ENCODE peak calls at places on chromosome 10, in seven cellular contexts. One of them, this sample, is unnamed.

GRCh38 chr10:504131-504611 is 185.3 kb downstream of the DIP2C start:
- DNase-seq in NCI-H1417: no peak
- DNase-seq in naive thymus-derived CD8-positive, alpha-beta T cell: no peak
- DNase-seq in naive B cell: no peak
- DNase-seq in tibial nerve: no peak
- DNase-seq in left cardiac atrium: no peak
- DNase-seq in HTR-8/SVneo: no peak
- DNase-seq in this sample: no peak

GRCh38 chr10:110504111-110504735 is 6.5 kb downstream of the DUSP5 start:
- DNase-seq in NCI-H1417: no peak
- DNase-seq in naive thymus-derived CD8-positive, alpha-beta T cell: peak
- DNase-seq in naive B cell: peak
- DNase-seq in tibial nerve: peak
- DNase-seq in left cardiac atrium: peak
- DNase-seq in HTR-8/SVneo: no peak
- DNase-seq in this sample: no peak

GRCh38 chr10:70729763-70730357 is 55.3 kb downstream of the TBATA start:
- DNase-seq in NCI-H1417: peak
- DNase-seq in naive thymus-derived CD8-positive, alpha-beta T cell: no peak
- DNase-seq in naive B cell: no peak
- DNase-seq in tibial nerve: no peak
- DNase-seq in left cardiac atrium: no peak
- DNase-seq in HTR-8/SVneo: no peak
- DNase-seq in this sample: no peak

GRCh38 chr10:68655620-68656126 is 65.4 kb upstream of the CCAR1 start:
- DNase-seq in NCI-H1417: no peak
- DNase-seq in naive thymus-derived CD8-positive, alpha-beta T cell: no peak
- DNase-seq in naive B cell: no peak
- DNase-seq in tibial nerve: no peak
- DNase-seq in left cardiac atrium: no peak
- DNase-seq in HTR-8/SVneo: no peak
- DNase-seq in this sample: no peak

GRCh38 chr10:89302628-89303027 is 782 bp downstream of the IFIT2 start:
- DNase-seq in NCI-H1417: no peak
- DNase-seq in naive thymus-derived CD8-positive, alpha-beta T cell: no peak
- DNase-seq in naive B cell: no peak
- DNase-seq in tibial nerve: no peak
- DNase-seq in left cardiac atrium: no peak
- DNase-seq in HTR-8/SVneo: no peak
- DNase-seq in this sample: no peak

GRCh38 chr10:112397592-112397991 is 23.7 kb downstream of the ACSL5 start:
- DNase-seq in NCI-H1417: no peak
- DNase-seq in naive thymus-derived CD8-positive, alpha-beta T cell: no peak
- DNase-seq in naive B cell: no peak
- DNase-seq in tibial nerve: no peak
- DNase-seq in left cardiac atrium: no peak
- DNase-seq in HTR-8/SVneo: no peak
- DNase-seq in this sample: no peak

GRCh38 chr10:111801841-111802240 is 381.7 kb downstream of the GPAM start:
- DNase-seq in NCI-H1417: no peak
- DNase-seq in naive thymus-derived CD8-positive, alpha-beta T cell: no peak
- DNase-seq in naive B cell: no peak
- DNase-seq in tibial nerve: no peak
- DNase-seq in left cardiac atrium: no peak
- DNase-seq in HTR-8/SVneo: no peak
- DNase-seq in this sample: no peak

GRCh38 chr10:27225642-27226257 is 14.8 kb downstream of the ACBD5 start:
- DNase-seq in NCI-H1417: no peak
- DNase-seq in naive thymus-derived CD8-positive, alpha-beta T cell: no peak
- DNase-seq in naive B cell: no peak
- DNase-seq in tibial nerve: no peak
- DNase-seq in left cardiac atrium: no peak
- DNase-seq in HTR-8/SVneo: no peak
- DNase-seq in this sample: no peak

GRCh38 chr10:45422862-45423659 is 49.0 kb downstream of the ALOX5 start:
- DNase-seq in NCI-H1417: no peak
- DNase-seq in naive thymus-derived CD8-positive, alpha-beta T cell: no peak
- DNase-seq in naive B cell: no peak
- DNase-seq in tibial nerve: no peak
- DNase-seq in left cardiac atrium: no peak
- DNase-seq in HTR-8/SVneo: no peak
- DNase-seq in this sample: no peak

GRCh38 chr10:50593523-50593922 is 30.2 kb downstream of the SGMS1 start:
- DNase-seq in NCI-H1417: no peak
- DNase-seq in naive thymus-derived CD8-positive, alpha-beta T cell: no peak
- DNase-seq in naive B cell: no peak
- DNase-seq in tibial nerve: no peak
- DNase-seq in left cardiac atrium: no peak
- DNase-seq in HTR-8/SVneo: no peak
- DNase-seq in this sample: no peak

GRCh38 chr10:11175823-11176243 is 158.2 kb downstream of the CELF2 start:
- DNase-seq in NCI-H1417: no peak
- DNase-seq in naive thymus-derived CD8-positive, alpha-beta T cell: no peak
- DNase-seq in naive B cell: peak
- DNase-seq in tibial nerve: peak
- DNase-seq in left cardiac atrium: no peak
- DNase-seq in HTR-8/SVneo: no peak
- DNase-seq in this sample: no peak

GRCh38 chr10:25682203-25682950 is 251.7 kb upstream of the MYO3A start:
- DNase-seq in NCI-H1417: no peak
- DNase-seq in naive thymus-derived CD8-positive, alpha-beta T cell: no peak
- DNase-seq in naive B cell: no peak
- DNase-seq in tibial nerve: no peak
- DNase-seq in left cardiac atrium: peak
- DNase-seq in HTR-8/SVneo: peak
- DNase-seq in this sample: peak

GRCh38 chr10:31768467-31768866 is 160.2 kb downstream of the ARHGAP12 start:
- DNase-seq in NCI-H1417: no peak
- DNase-seq in naive thymus-derived CD8-positive, alpha-beta T cell: no peak
- DNase-seq in naive B cell: no peak
- DNase-seq in tibial nerve: no peak
- DNase-seq in left cardiac atrium: no peak
- DNase-seq in HTR-8/SVneo: no peak
- DNase-seq in this sample: no peak

GRCh38 chr10:77386833-77387232 is 250.8 kb downstream of the KCNMA1 start:
- DNase-seq in NCI-H1417: no peak
- DNase-seq in naive thymus-derived CD8-positive, alpha-beta T cell: no peak
- DNase-seq in naive B cell: no peak
- DNase-seq in tibial nerve: no peak
- DNase-seq in left cardiac atrium: no peak
- DNase-seq in HTR-8/SVneo: no peak
- DNase-seq in this sample: no peak

GRCh38 chr10:21849624-21850023 is 153.9 kb downstream of the DNAJC1 start:
- DNase-seq in NCI-H1417: no peak
- DNase-seq in naive thymus-derived CD8-positive, alpha-beta T cell: no peak
- DNase-seq in naive B cell: no peak
- DNase-seq in tibial nerve: no peak
- DNase-seq in left cardiac atrium: no peak
- DNase-seq in HTR-8/SVneo: no peak
- DNase-seq in this sample: no peak

GRCh38 chr10:51063659-51064535 is 10.4 kb upstream of the PRKG1 start:
- DNase-seq in NCI-H1417: no peak
- DNase-seq in naive thymus-derived CD8-positive, alpha-beta T cell: no peak
- DNase-seq in naive B cell: no peak
- DNase-seq in tibial nerve: no peak
- DNase-seq in left cardiac atrium: no peak
- DNase-seq in HTR-8/SVneo: no peak
- DNase-seq in this sample: no peak

GRCh38 chr10:4431114-4431862 is 394.7 kb upstream of the AKR1E2 start:
- DNase-seq in NCI-H1417: no peak
- DNase-seq in naive thymus-derived CD8-positive, alpha-beta T cell: no peak
- DNase-seq in naive B cell: no peak
- DNase-seq in tibial nerve: no peak
- DNase-seq in left cardiac atrium: no peak
- DNase-seq in HTR-8/SVneo: peak
- DNase-seq in this sample: no peak

GRCh38 chr10:17418249-17418648 is 36.1 kb downstream of the ST8SIA6 start:
- DNase-seq in NCI-H1417: no peak
- DNase-seq in naive thymus-derived CD8-positive, alpha-beta T cell: no peak
- DNase-seq in naive B cell: no peak
- DNase-seq in tibial nerve: no peak
- DNase-seq in left cardiac atrium: no peak
- DNase-seq in HTR-8/SVneo: no peak
- DNase-seq in this sample: no peak

GRCh38 chr10:22230331-22230833 is 12.6 kb upstream of the EBLN1 start:
- DNase-seq in NCI-H1417: peak
- DNase-seq in naive thymus-derived CD8-positive, alpha-beta T cell: no peak
- DNase-seq in naive B cell: peak
- DNase-seq in tibial nerve: no peak
- DNase-seq in left cardiac atrium: no peak
- DNase-seq in HTR-8/SVneo: no peak
- DNase-seq in this sample: no peak

GRCh38 chr10:46307281-46308112 is 20.7 kb downstream of the ANTXRL start:
- DNase-seq in NCI-H1417: no peak
- DNase-seq in naive thymus-derived CD8-positive, alpha-beta T cell: no peak
- DNase-seq in naive B cell: no peak
- DNase-seq in tibial nerve: no peak
- DNase-seq in left cardiac atrium: no peak
- DNase-seq in HTR-8/SVneo: no peak
- DNase-seq in this sample: peak

GRCh38 chr10:68550747-68551411 is 9.3 kb upstream of the TET1 start:
- DNase-seq in NCI-H1417: peak
- DNase-seq in naive thymus-derived CD8-positive, alpha-beta T cell: no peak
- DNase-seq in naive B cell: no peak
- DNase-seq in tibial nerve: peak
- DNase-seq in left cardiac atrium: no peak
- DNase-seq in HTR-8/SVneo: no peak
- DNase-seq in this sample: no peak

GRCh38 chr10:86365346-86366032 is 1.1 kb downstream of the GRID1 start:
- DNase-seq in NCI-H1417: peak
- DNase-seq in naive thymus-derived CD8-positive, alpha-beta T cell: no peak
- DNase-seq in naive B cell: no peak
- DNase-seq in tibial nerve: no peak
- DNase-seq in left cardiac atrium: no peak
- DNase-seq in HTR-8/SVneo: no peak
- DNase-seq in this sample: peak

GRCh38 chr10:97543025-97543546 is 29.5 kb upstream of the ANKRD2 start:
- DNase-seq in NCI-H1417: no peak
- DNase-seq in naive thymus-derived CD8-positive, alpha-beta T cell: no peak
- DNase-seq in naive B cell: no peak
- DNase-seq in tibial nerve: peak
- DNase-seq in left cardiac atrium: peak
- DNase-seq in HTR-8/SVneo: peak
- DNase-seq in this sample: peak

GRCh38 chr10:60299961-60300883 is 89.5 kb downstream of the ANK3 start:
- DNase-seq in NCI-H1417: no peak
- DNase-seq in naive thymus-derived CD8-positive, alpha-beta T cell: no peak
- DNase-seq in naive B cell: no peak
- DNase-seq in tibial nerve: no peak
- DNase-seq in left cardiac atrium: peak
- DNase-seq in HTR-8/SVneo: no peak
- DNase-seq in this sample: no peak

GRCh38 chr10:5413012-5413938 is 918 bp downstream of the NET1 start:
- DNase-seq in NCI-H1417: peak
- DNase-seq in naive thymus-derived CD8-positive, alpha-beta T cell: no peak
- DNase-seq in naive B cell: no peak
- DNase-seq in tibial nerve: no peak
- DNase-seq in left cardiac atrium: no peak
- DNase-seq in HTR-8/SVneo: peak
- DNase-seq in this sample: no peak

GRCh38 chr10:91511549-91512330 is 101.6 kb downstream of the HECTD2 start:
- DNase-seq in NCI-H1417: no peak
- DNase-seq in naive thymus-derived CD8-positive, alpha-beta T cell: no peak
- DNase-seq in naive B cell: no peak
- DNase-seq in tibial nerve: no peak
- DNase-seq in left cardiac atrium: no peak
- DNase-seq in HTR-8/SVneo: peak
- DNase-seq in this sample: no peak

GRCh38 chr10:93186631-93187030 is 112.9 kb downstream of the CYP26A1 start:
- DNase-seq in NCI-H1417: no peak
- DNase-seq in naive thymus-derived CD8-positive, alpha-beta T cell: no peak
- DNase-seq in naive B cell: no peak
- DNase-seq in tibial nerve: no peak
- DNase-seq in left cardiac atrium: no peak
- DNase-seq in HTR-8/SVneo: no peak
- DNase-seq in this sample: no peak

GRCh38 chr10:85619832-85620231 is 746.8 kb downstream of the GRID1 start:
- DNase-seq in NCI-H1417: no peak
- DNase-seq in naive thymus-derived CD8-positive, alpha-beta T cell: no peak
- DNase-seq in naive B cell: no peak
- DNase-seq in tibial nerve: no peak
- DNase-seq in left cardiac atrium: no peak
- DNase-seq in HTR-8/SVneo: no peak
- DNase-seq in this sample: no peak

GRCh38 chr10:49735848-49736563 is 26.1 kb downstream of the OGDHL start:
- DNase-seq in NCI-H1417: no peak
- DNase-seq in naive thymus-derived CD8-positive, alpha-beta T cell: no peak
- DNase-seq in naive B cell: no peak
- DNase-seq in tibial nerve: no peak
- DNase-seq in left cardiac atrium: no peak
- DNase-seq in HTR-8/SVneo: no peak
- DNase-seq in this sample: no peak

GRCh38 chr10:34658934-34659333 is 156.2 kb downstream of the PARD3 start:
- DNase-seq in NCI-H1417: no peak
- DNase-seq in naive thymus-derived CD8-positive, alpha-beta T cell: no peak
- DNase-seq in naive B cell: no peak
- DNase-seq in tibial nerve: no peak
- DNase-seq in left cardiac atrium: no peak
- DNase-seq in HTR-8/SVneo: no peak
- DNase-seq in this sample: no peak

GRCh38 chr10:62011558-62011957 is 110.1 kb downstream of the ARID5B start:
- DNase-seq in NCI-H1417: no peak
- DNase-seq in naive thymus-derived CD8-positive, alpha-beta T cell: no peak
- DNase-seq in naive B cell: no peak
- DNase-seq in tibial nerve: no peak
- DNase-seq in left cardiac atrium: no peak
- DNase-seq in HTR-8/SVneo: no peak
- DNase-seq in this sample: no peak

GRCh38 chr10:9012312-9012711 is 957.8 kb downstream of the GATA3 start:
- DNase-seq in NCI-H1417: no peak
- DNase-seq in naive thymus-derived CD8-positive, alpha-beta T cell: no peak
- DNase-seq in naive B cell: no peak
- DNase-seq in tibial nerve: no peak
- DNase-seq in left cardiac atrium: no peak
- DNase-seq in HTR-8/SVneo: peak
- DNase-seq in this sample: no peak

GRCh38 chr10:31099664-31100063 is 68.0 kb upstream of the ZNF438 start:
- DNase-seq in NCI-H1417: no peak
- DNase-seq in naive thymus-derived CD8-positive, alpha-beta T cell: no peak
- DNase-seq in naive B cell: no peak
- DNase-seq in tibial nerve: no peak
- DNase-seq in left cardiac atrium: no peak
- DNase-seq in HTR-8/SVneo: no peak
- DNase-seq in this sample: no peak

This sample was measured in posterior cingulate gyrus.